ENCODE peak calls at places on chromosome 9, in eight cellular contexts. A is psoas muscle; X is aorta; D is H1; P is PC-9; T is CD8-positive, alpha-beta T cell; V is CD8-positive, alpha-beta memory T cell; J is endothelial cell of umbilical vein. B is an unnamed sample.

GRCh38 chr9:89525673-89526374 is 27.9 kb upstream of the SEMA4D start:
- DNase-seq in A (no peak), X (no peak), D (no peak), P (no peak), T (no peak), V (no peak), J (no peak), B (no peak)

GRCh38 chr9:75683591-75683990 is 206.9 kb upstream of the PCSK5 start:
- DNase-seq in A (no peak), X (no peak), D (no peak), P (no peak), T (no peak), V (no peak), J (no peak), B (no peak)

GRCh38 chr9:72292874-72293607 is 72.0 kb downstream of the ZFAND5 start:
- DNase-seq in A (no peak), X (no peak), D (no peak), P (peak; percentile 11), T (no peak), V (no peak), J (peak; percentile 40), B (no peak)

GRCh38 chr9:135282001-135282731 is 194.7 kb downstream of the OLFM1 start:
- DNase-seq in A (peak; percentile 45), X (no peak), D (no peak), P (peak; percentile 62), T (no peak), V (no peak), J (no peak), B (peak; percentile 64)

GRCh38 chr9:109037946-109038345 is 24.6 kb upstream of the CTNNAL1 start:
- DNase-seq in A (no peak), X (no peak), D (no peak), P (no peak), T (no peak), V (no peak), J (no peak), B (no peak)

GRCh38 chr9:2126331-2126789 is 111.2 kb downstream of the SMARCA2 start:
- DNase-seq in A (peak; percentile 21), X (no peak), D (no peak), P (no peak), T (no peak), V (no peak), J (no peak), B (no peak)

GRCh38 chr9:93589688-93590087 is 13.3 kb downstream of the PHF2 start:
- DNase-seq in A (no peak), X (peak; percentile 47), D (no peak), P (no peak), T (peak; percentile 47), V (no peak), J (peak; percentile 47), B (no peak)

GRCh38 chr9:73269430-73270101 is 117.9 kb downstream of the ANXA1 start:
- DNase-seq in A (no peak), X (no peak), D (no peak), P (no peak), T (no peak), V (no peak), J (peak; percentile 13), B (no peak)

GRCh38 chr9:130759738-130760137 is 66.2 kb downstream of the EXOSC2 start:
- DNase-seq in A (no peak), X (no peak), D (no peak), P (no peak), T (no peak), V (no peak), J (no peak), B (no peak)

GRCh38 chr9:109641079-109641659 is 138.8 kb upstream of the PALM2AKAP2 start:
- DNase-seq in A (no peak), X (no peak), D (no peak), P (no peak), T (no peak), V (no peak), J (no peak), B (no peak)

GRCh38 chr9:115004535-115004934 is 74.1 kb upstream of the TNFSF8 start:
- DNase-seq in A (no peak), X (no peak), D (no peak), P (no peak), T (no peak), V (no peak), J (no peak), B (no peak)

GRCh38 chr9:94921656-94922055 is 195.2 kb downstream of the AOPEP start:
- DNase-seq in A (no peak), X (no peak), D (no peak), P (no peak), T (no peak), V (no peak), J (no peak), B (no peak)

GRCh38 chr9:14301006-14301405 is 12.9 kb downstream of the NFIB start:
- DNase-seq in A (no peak), X (no peak), D (no peak), P (no peak), T (no peak), V (no peak), J (no peak), B (no peak)
- H3K4me3 ChIP-seq in A (peak overlapping the region; percentile 57), X (peak overlapping the region; percentile 59), D (no peak overlapping the region), P (no peak overlapping the region), T (no peak overlapping the region), V (no peak overlapping the region), J (no peak overlapping the region), B (no peak overlapping the region)

GRCh38 chr9:77647267-77647658 is 859 bp downstream of the GNA14 start:
- DNase-seq in A (no peak), X (no peak), D (no peak), P (no peak), T (no peak), V (no peak), J (no peak), B (no peak)

GRCh38 chr9:77651203-77651602 is 3.1 kb upstream of the GNA14 start:
- DNase-seq in A (no peak), X (no peak), D (no peak), P (no peak), T (no peak), V (no peak), J (no peak), B (no peak)

GRCh38 chr9:77647659-77648457 is at the start of gene GNA14:
- DNase-seq in A (peak; percentile 27), X (peak; percentile 78), D (no peak), P (no peak), T (no peak), V (no peak), J (peak; percentile 47), B (peak; percentile 81)

GRCh38 chr9:77649109-77649812 is 1.1 kb upstream of the GNA14 start:
- DNase-seq in A (no peak), X (no peak), D (no peak), P (no peak), T (no peak), V (no peak), J (peak; percentile 41), B (no peak)

GRCh38 chr9:77648458-77649108 is 461 bp upstream of the GNA14 start:
- DNase-seq in A (peak; percentile 61), X (peak; percentile 83), D (no peak), P (peak; percentile 70), T (no peak), V (no peak), J (peak; percentile 51), B (peak; percentile 85)
- H3K27ac ChIP-seq in A (no peak overlapping the region), X (no peak overlapping the region), D (no peak overlapping the region), P (no peak overlapping the region), T (no peak overlapping the region), V (no peak overlapping the region), J (no peak overlapping the region), B (peak overlapping the region; percentile 80)

DNA sequence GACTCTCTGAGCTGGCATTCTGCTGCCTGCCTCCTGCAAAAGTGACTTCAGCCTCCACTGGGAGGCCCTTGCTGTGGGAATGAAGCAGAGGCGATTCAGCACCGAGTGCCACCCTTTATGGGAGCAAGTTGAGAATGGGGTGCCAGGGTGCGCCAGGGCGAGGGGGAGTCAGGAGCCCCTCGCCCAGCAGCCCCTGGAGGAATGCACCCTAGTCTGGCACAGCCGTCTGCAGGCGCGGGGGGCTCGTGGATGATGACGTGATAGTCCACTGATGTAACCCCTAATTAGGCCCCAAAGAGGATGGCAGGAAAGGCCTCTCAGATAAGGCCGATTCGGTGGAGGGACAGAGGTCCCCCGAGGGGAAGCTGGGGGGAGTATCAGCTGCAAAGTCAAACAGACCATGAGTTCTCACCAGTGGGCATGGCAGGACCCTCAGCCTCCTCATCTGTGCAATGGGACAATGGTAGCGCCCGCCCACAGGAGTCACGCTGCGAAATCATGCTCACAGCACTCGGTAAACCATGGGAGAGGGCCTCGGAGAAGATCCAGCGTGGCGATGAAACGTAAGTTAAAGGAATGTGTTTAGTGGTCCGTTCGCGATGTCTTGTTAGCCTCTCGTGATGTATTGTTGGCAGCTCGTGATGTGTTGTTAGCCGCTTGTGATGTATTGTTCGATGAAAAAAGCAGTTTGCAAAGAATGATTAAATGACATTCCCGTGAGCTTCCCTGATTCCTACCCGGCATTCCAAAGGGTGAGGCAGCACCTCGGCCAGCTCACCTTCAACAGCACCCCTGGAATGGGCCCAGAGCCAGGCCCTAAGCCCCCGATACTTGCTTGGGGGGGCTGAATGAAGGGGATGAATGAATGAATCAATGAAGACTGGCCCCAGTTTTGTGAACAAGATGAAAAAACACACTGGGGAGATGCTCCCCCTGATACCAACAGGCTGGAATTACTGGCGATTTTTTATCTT is 49.7 kb upstream of the NOTCH1 start:
- DNase-seq in A (no peak), X (no peak), D (no peak), P (no peak), T (no peak), V (no peak), J (no peak), B (peak; percentile 35)
- H3K4me1 ChIP-seq in A (no peaks in the 10 kb centered on the region), X (no peaks in the 10 kb centered on the region), D (peaks cover 17% of the 10 kb centered on the region), P (peaks cover 6% of the 10 kb centered on the region), T (peaks cover 7% of the 10 kb centered on the region), V (no peaks in the 10 kb centered on the region), J (no peaks in the 10 kb centered on the region), B (peaks cover 10% of the 10 kb centered on the region)

GRCh38 chr9:26262431-26262830 is 584.2 kb upstream of the TUSC1 start:
- DNase-seq in A (no peak), X (no peak), D (no peak), P (no peak), T (no peak), V (no peak), J (no peak), B (no peak)
- H3K4me3 ChIP-seq in A (no peak overlapping the region), X (no peak overlapping the region), D (no peak overlapping the region), P (no peak overlapping the region), T (no peak overlapping the region), V (no peak overlapping the region), J (no peak overlapping the region), B (no peak overlapping the region)

DNA sequence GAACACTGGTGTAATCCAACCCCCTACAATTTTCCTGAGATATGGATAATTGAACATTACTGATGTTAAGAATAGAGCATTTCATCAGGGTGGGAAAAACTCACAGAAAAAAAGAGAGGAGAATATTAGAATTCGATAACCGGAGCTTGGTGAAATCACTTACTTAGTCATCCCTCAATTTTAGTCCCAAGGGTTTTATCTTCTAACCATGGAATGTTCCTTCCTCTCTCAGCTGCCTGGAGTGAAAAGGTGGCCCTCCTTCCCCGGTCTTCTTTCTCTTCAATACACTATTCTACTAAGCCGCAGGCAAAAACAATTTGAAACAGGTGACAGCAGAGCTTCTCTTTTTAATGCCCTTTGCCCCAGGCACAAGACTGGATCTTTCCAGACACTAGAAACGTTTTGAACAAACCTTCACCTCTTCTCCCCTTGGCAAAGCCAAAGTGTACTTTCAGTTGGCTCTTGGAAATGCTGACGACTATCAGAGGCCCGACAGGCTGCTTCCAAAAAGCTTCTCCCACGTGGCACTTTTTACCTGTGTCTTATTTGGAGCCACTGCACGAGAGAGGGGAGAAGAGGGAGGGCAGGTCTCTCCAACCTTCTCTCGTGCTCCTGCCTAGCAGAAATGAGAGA is 543.9 kb downstream of the TLE1 start:
- DNase-seq in A (no peak), X (no peak), D (no peak), P (no peak), T (no peak), V (no peak), J (no peak), B (no peak)
- H3K27ac ChIP-seq in A (no peak overlapping the region), X (no peak overlapping the region), D (no peak overlapping the region), P (no peak overlapping the region), T (no peak overlapping the region), V (no peak overlapping the region), J (no peak overlapping the region), B (no peak overlapping the region)